ENCODE peak calls at places on chromosomes 4 and X, in six cellular contexts. One of them, this sample, is unnamed.

GRCh38 chr4:41209187-41209586 is 5.2 kb downstream of the APBB2 start:
- DNase-seq in mesenchymal stem cell: no peak
- DNase-seq in H1: no peak
- DNase-seq in adipocyte: no peak
- DNase-seq in astrocyte: peak
- DNase-seq in fibroblast of lung: peak
- DNase-seq in this sample: no peak

GRCh38 chr4:153223418-153223792 is 19.2 kb downstream of the TRIM2 start:
- DNase-seq in mesenchymal stem cell: no peak
- DNase-seq in fibroblast of lung: no peak
- DNase-seq in adipocyte: peak
- DNase-seq in H1: no peak
- DNase-seq in astrocyte: no peak
- DNase-seq in this sample: no peak

GRCh38 chr4:100644150-100644549 is 126.3 kb upstream of the EMCN start:
- DNase-seq in adipocyte: no peak
- DNase-seq in H1: no peak
- DNase-seq in astrocyte: no peak
- DNase-seq in mesenchymal stem cell: no peak
- DNase-seq in fibroblast of lung: no peak
- DNase-seq in this sample: no peak

GRCh38 chr4:68288046-68288740 is 42.7 kb upstream of the TMPRSS11B start:
- DNase-seq in astrocyte: no peak
- DNase-seq in adipocyte: no peak
- DNase-seq in fibroblast of lung: no peak
- DNase-seq in H1: no peak
- DNase-seq in mesenchymal stem cell: no peak
- DNase-seq in this sample: no peak

GRCh38 chrX:56795309-56795868 is 66.3 kb downstream of the NBDY start:
- DNase-seq in fibroblast of lung: no peak
- DNase-seq in H1: no peak
- DNase-seq in mesenchymal stem cell: no peak
- DNase-seq in astrocyte: no peak
- DNase-seq in adipocyte: no peak
- DNase-seq in this sample: no peak

GRCh38 chr4:26273308-26273980 is 47.4 kb upstream of the RBPJ start:
- DNase-seq in fibroblast of lung: no peak
- DNase-seq in H1: no peak
- DNase-seq in astrocyte: no peak
- DNase-seq in mesenchymal stem cell: no peak
- DNase-seq in adipocyte: no peak
- DNase-seq in this sample: peak

GRCh38 chrX:13029831-13030771 is 14.3 kb downstream of the FAM9C start:
- DNase-seq in fibroblast of lung: peak
- DNase-seq in H1: no peak
- DNase-seq in adipocyte: no peak
- DNase-seq in mesenchymal stem cell: peak
- DNase-seq in astrocyte: no peak
- DNase-seq in this sample: peak

GRCh38 chr4:38365748-38366310 is 298.2 kb upstream of the KLF3 start:
- DNase-seq in mesenchymal stem cell: no peak
- DNase-seq in H1: no peak
- DNase-seq in astrocyte: no peak
- DNase-seq in adipocyte: no peak
- DNase-seq in fibroblast of lung: no peak
- DNase-seq in this sample: no peak

GRCh38 chr4:48196758-48197504 is 62.9 kb upstream of the TXK start:
- DNase-seq in adipocyte: no peak
- DNase-seq in mesenchymal stem cell: no peak
- DNase-seq in H1: no peak
- DNase-seq in fibroblast of lung: no peak
- DNase-seq in astrocyte: no peak
- DNase-seq in this sample: no peak

GRCh38 chrX:63270873-63271272 is 80.3 kb downstream of the SPIN4 start:
- DNase-seq in adipocyte: no peak
- DNase-seq in fibroblast of lung: no peak
- DNase-seq in astrocyte: no peak
- DNase-seq in mesenchymal stem cell: no peak
- DNase-seq in H1: no peak
- DNase-seq in this sample: no peak

GRCh38 chr4:151808120-151808529 is 47.3 kb upstream of the GATB start:
- DNase-seq in fibroblast of lung: peak
- DNase-seq in mesenchymal stem cell: peak
- DNase-seq in H1: no peak
- DNase-seq in adipocyte: no peak
- DNase-seq in astrocyte: peak
- DNase-seq in this sample: no peak

GRCh38 chrX:10126834-10127233 is 29.9 kb upstream of the CLCN4 start:
- DNase-seq in adipocyte: no peak
- DNase-seq in fibroblast of lung: no peak
- DNase-seq in H1: no peak
- DNase-seq in mesenchymal stem cell: no peak
- DNase-seq in astrocyte: no peak
- DNase-seq in this sample: no peak

GRCh38 chrX:152646961-152647360 is 9.3 kb downstream of the GABRQ start:
- DNase-seq in adipocyte: no peak
- DNase-seq in H1: no peak
- DNase-seq in fibroblast of lung: no peak
- DNase-seq in mesenchymal stem cell: no peak
- DNase-seq in astrocyte: no peak
- DNase-seq in this sample: no peak

GRCh38 chrX:115399306-115399705 is 109.8 kb downstream of the LUZP4 start:
- DNase-seq in fibroblast of lung: no peak
- DNase-seq in H1: no peak
- DNase-seq in adipocyte: no peak
- DNase-seq in astrocyte: no peak
- DNase-seq in mesenchymal stem cell: no peak
- DNase-seq in this sample: no peak

GRCh38 chr4:189117426-189117825 is 823.2 kb upstream of the FRG1 start:
- DNase-seq in mesenchymal stem cell: peak
- DNase-seq in fibroblast of lung: no peak
- DNase-seq in adipocyte: peak
- DNase-seq in H1: no peak
- DNase-seq in astrocyte: no peak
- DNase-seq in this sample: peak

GRCh38 chr4:83114576-83114975 is at the start of gene PLAC8:
- DNase-seq in astrocyte: peak
- DNase-seq in adipocyte: no peak
- DNase-seq in H1: no peak
- DNase-seq in fibroblast of lung: peak
- DNase-seq in mesenchymal stem cell: peak
- DNase-seq in this sample: no peak

GRCh38 chr4:176492648-176493302 is 173.0 kb downstream of the SPCS3 start:
- DNase-seq in fibroblast of lung: peak
- DNase-seq in mesenchymal stem cell: peak
- DNase-seq in astrocyte: peak
- DNase-seq in adipocyte: no peak
- DNase-seq in H1: no peak
- DNase-seq in this sample: no peak

GRCh38 chrX:150032742-150033141 is 94.5 kb upstream of the EOLA2 start:
- DNase-seq in mesenchymal stem cell: peak
- DNase-seq in H1: no peak
- DNase-seq in astrocyte: peak
- DNase-seq in fibroblast of lung: peak
- DNase-seq in adipocyte: peak
- DNase-seq in this sample: peak

GRCh38 chr4:109411964-109412363 is 21.7 kb upstream of the SEC24B start:
- DNase-seq in adipocyte: no peak
- DNase-seq in astrocyte: no peak
- DNase-seq in fibroblast of lung: no peak
- DNase-seq in H1: no peak
- DNase-seq in mesenchymal stem cell: no peak
- DNase-seq in this sample: no peak

GRCh38 chr4:20254517-20255250 is 3.0 kb downstream of the SLIT2 start:
- DNase-seq in mesenchymal stem cell: peak
- DNase-seq in adipocyte: peak
- DNase-seq in H1: no peak
- DNase-seq in astrocyte: peak
- DNase-seq in fibroblast of lung: peak
- DNase-seq in this sample: peak

GRCh38 chr4:41748788-41749445 is 392 bp upstream of the PHOX2B start:
- DNase-seq in fibroblast of lung: no peak
- DNase-seq in astrocyte: no peak
- DNase-seq in H1: no peak
- DNase-seq in adipocyte: no peak
- DNase-seq in mesenchymal stem cell: no peak
- DNase-seq in this sample: peak

GRCh38 chrX:105874790-105875189 is 52.5 kb downstream of the NRK start:
- DNase-seq in fibroblast of lung: no peak
- DNase-seq in adipocyte: no peak
- DNase-seq in H1: no peak
- DNase-seq in astrocyte: no peak
- DNase-seq in mesenchymal stem cell: no peak
- DNase-seq in this sample: no peak

GRCh38 chr4:73870778-73871177 is 1.6 kb downstream of the CXCL1 start:
- DNase-seq in fibroblast of lung: no peak
- DNase-seq in H1: no peak
- DNase-seq in mesenchymal stem cell: peak
- DNase-seq in astrocyte: no peak
- DNase-seq in adipocyte: peak
- DNase-seq in this sample: no peak

GRCh38 chr4:73868206-73869129 is 725 bp upstream of the CXCL1 start:
- DNase-seq in fibroblast of lung: no peak
- DNase-seq in adipocyte: peak
- DNase-seq in astrocyte: no peak
- DNase-seq in H1: no peak
- DNase-seq in mesenchymal stem cell: peak
- DNase-seq in this sample: no peak

GRCh38 chr4:73869130-73870055 is at the start of gene CXCL1:
- DNase-seq in mesenchymal stem cell: peak
- DNase-seq in astrocyte: peak
- DNase-seq in adipocyte: peak
- DNase-seq in H1: no peak
- DNase-seq in fibroblast of lung: peak
- DNase-seq in this sample: peak

GRCh38 chr4:73871911-73872310 is 2.7 kb downstream of the CXCL1 start:
- DNase-seq in adipocyte: no peak
- DNase-seq in fibroblast of lung: no peak
- DNase-seq in mesenchymal stem cell: peak
- DNase-seq in astrocyte: no peak
- DNase-seq in H1: no peak
- DNase-seq in this sample: no peak

DNA sequence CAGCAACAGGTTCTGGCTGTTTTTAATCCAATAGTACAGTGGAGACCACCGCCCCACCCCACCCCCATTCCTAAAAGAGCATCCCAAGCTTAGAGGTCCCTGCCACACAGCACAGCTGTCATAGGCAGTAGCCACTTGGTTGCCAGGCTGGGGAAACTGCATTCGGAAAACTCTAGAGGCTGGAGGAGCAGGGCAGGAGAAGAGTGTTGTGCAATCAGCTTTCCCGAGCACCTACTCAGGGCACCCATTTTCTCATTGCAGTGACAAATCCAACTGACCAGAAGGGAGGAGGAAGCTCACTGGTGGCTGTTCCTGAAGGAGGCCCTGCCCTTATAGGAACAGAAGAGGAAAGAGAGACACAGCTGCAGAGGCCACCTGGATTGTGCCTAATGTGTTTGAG is 1.1 kb downstream of the CXCL1 start:
- DNase-seq in adipocyte: peak
- DNase-seq in fibroblast of lung: no peak
- DNase-seq in H1: no peak
- DNase-seq in mesenchymal stem cell: peak
- DNase-seq in astrocyte: no peak
- DNase-seq in this sample: no peak
- H3K9ac ChIP-seq in adipocyte: peak
- H3K9ac ChIP-seq in fibroblast of lung: no peak
- H3K9ac ChIP-seq in H1: no peak
- H3K9ac ChIP-seq in mesenchymal stem cell: peak
- H3K9ac ChIP-seq in astrocyte: no peak
- H3K9ac ChIP-seq in this sample: no peak

DNA sequence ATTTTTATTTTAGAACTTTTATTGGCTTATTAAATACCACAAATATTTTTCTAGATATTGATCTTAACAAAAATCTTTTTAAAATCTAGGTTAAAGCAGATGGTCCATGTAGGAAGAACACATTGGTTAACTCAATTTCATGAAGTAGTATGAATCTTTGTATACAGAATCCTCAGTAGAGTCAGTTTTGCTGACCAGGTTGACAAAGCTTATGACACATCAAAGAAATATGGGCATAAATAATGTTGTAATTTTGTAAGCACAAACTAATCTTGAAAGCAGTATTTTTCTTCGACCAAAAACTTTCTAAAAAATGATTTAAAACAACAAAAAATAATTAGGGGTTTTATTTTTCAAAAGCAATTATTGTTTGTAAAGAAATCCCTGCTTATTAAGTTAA is 479.3 kb upstream of the PCDH10 start:
- DNase-seq in fibroblast of lung: no peak
- DNase-seq in astrocyte: no peak
- DNase-seq in adipocyte: peak
- DNase-seq in H1: no peak
- DNase-seq in mesenchymal stem cell: no peak
- DNase-seq in this sample: no peak
- H3K9ac ChIP-seq in fibroblast of lung: no peak
- H3K9ac ChIP-seq in astrocyte: no peak
- H3K9ac ChIP-seq in adipocyte: no peak
- H3K9ac ChIP-seq in H1: no peak
- H3K9ac ChIP-seq in mesenchymal stem cell: no peak
- H3K9ac ChIP-seq in this sample: no peak

DNA sequence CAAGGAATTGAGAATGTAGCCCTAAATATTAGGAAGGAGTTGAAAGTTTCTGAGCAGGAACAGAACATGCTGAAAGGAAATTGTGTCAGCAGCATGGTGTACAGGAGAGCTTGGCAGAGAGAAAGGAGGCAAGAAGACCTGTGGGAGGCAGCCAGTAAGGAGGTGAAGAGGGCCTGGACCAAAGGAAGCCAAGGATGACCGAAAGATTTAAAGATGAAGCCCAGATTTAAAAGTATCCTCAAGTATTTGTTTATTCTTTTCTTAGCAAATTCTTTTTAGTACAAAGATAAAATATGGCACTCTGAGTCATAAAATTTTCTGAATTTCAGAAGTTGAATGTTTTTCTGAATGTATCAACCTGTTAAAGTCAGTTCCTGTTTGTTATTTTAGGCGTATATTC is 3.5 kb downstream of the PKD2 start:
- DNase-seq in fibroblast of lung: peak
- DNase-seq in adipocyte: peak
- DNase-seq in mesenchymal stem cell: no peak
- DNase-seq in astrocyte: peak
- DNase-seq in H1: no peak
- DNase-seq in this sample: no peak
- H3K9ac ChIP-seq in fibroblast of lung: no peak
- H3K9ac ChIP-seq in adipocyte: peak
- H3K9ac ChIP-seq in mesenchymal stem cell: peak
- H3K9ac ChIP-seq in astrocyte: peak
- H3K9ac ChIP-seq in H1: no peak
- H3K9ac ChIP-seq in this sample: no peak

GRCh38 chr4:139018501-139018900 is 2.9 kb downstream of the NOCT start:
- DNase-seq in fibroblast of lung: peak
- DNase-seq in mesenchymal stem cell: no peak
- DNase-seq in H1: no peak
- DNase-seq in adipocyte: peak
- DNase-seq in astrocyte: no peak
- DNase-seq in this sample: no peak
- H3K9ac ChIP-seq in fibroblast of lung: no peak
- H3K9ac ChIP-seq in mesenchymal stem cell: peak
- H3K9ac ChIP-seq in H1: no peak
- H3K9ac ChIP-seq in adipocyte: peak
- H3K9ac ChIP-seq in astrocyte: peak
- H3K9ac ChIP-seq in this sample: no peak

GRCh38 chr4:71648448-71648847 is 135.4 kb downstream of the GC start:
- DNase-seq in mesenchymal stem cell: no peak
- DNase-seq in astrocyte: no peak
- DNase-seq in adipocyte: no peak
- DNase-seq in H1: no peak
- DNase-seq in fibroblast of lung: no peak
- DNase-seq in this sample: no peak
- H3K9ac ChIP-seq in mesenchymal stem cell: no peak
- H3K9ac ChIP-seq in astrocyte: no peak
- H3K9ac ChIP-seq in adipocyte: no peak
- H3K9ac ChIP-seq in H1: no peak
- H3K9ac ChIP-seq in fibroblast of lung: no peak
- H3K9ac ChIP-seq in this sample: no peak